ENCODE peak calls at places on chromosomes 6 and 20, in eight cellular contexts. I, K, J, C, R, Z, H and O are unnamed samples.

GRCh38 chr6:25280617-25280990 is 1.4 kb downstream of the CARMIL1 start:
- DNase-seq in I (no peak), K (no peak), J (no peak), C (no peak), R (no peak), Z (peak), H (peak), O (no peak)

GRCh38 chr20:41044409-41045062 is 15.9 kb downstream of the TOP1 start:
- DNase-seq in I (no peak), K (no peak), J (no peak), C (no peak), R (no peak), Z (no peak), H (no peak), O (no peak)

GRCh38 chr20:38601216-38602184 is at the start of gene ARHGAP40:
- DNase-seq in I (no peak), K (peak), J (peak), C (peak), R (no peak), Z (no peak), H (no peak), O (no peak)

GRCh38 chr6:167996424-167997199 is 859 bp upstream of the KIF25 start:
- DNase-seq in I (no peak), K (no peak), J (no peak), C (peak), R (no peak), Z (no peak), H (peak), O (no peak)

GRCh38 chr6:1617466-1618304 is 8.0 kb downstream of the FOXC1 start:
- DNase-seq in I (no peak), K (no peak), J (no peak), C (no peak), R (no peak), Z (peak), H (no peak), O (no peak)

GRCh38 chr20:2102585-2103453 is 1.2 kb downstream of the STK35 start:
- DNase-seq in I (peak), K (peak), J (peak), C (peak), R (peak), Z (peak), H (peak), O (peak)

GRCh38 chr20:46293084-46293483 is 15.2 kb downstream of the CDH22 start:
- DNase-seq in I (no peak), K (no peak), J (peak), C (peak), R (no peak), Z (peak), H (peak), O (no peak)

GRCh38 chr6:5763871-5764270 is 242.9 kb downstream of the NRN1 start:
- DNase-seq in I (no peak), K (no peak), J (no peak), C (no peak), R (no peak), Z (no peak), H (no peak), O (no peak)

GRCh38 chr6:124200661-124201060 is 397.0 kb downstream of the NKAIN2 start:
- DNase-seq in I (no peak), K (no peak), J (no peak), C (no peak), R (no peak), Z (no peak), H (no peak), O (no peak)

GRCh38 chr6:105322499-105323231 is 80.2 kb downstream of the PREP start:
- DNase-seq in I (no peak), K (no peak), J (no peak), C (no peak), R (no peak), Z (no peak), H (no peak), O (no peak)

GRCh38 chr6:150201791-150202329 is 59.0 kb downstream of the PPP1R14C start:
- DNase-seq in I (no peak), K (no peak), J (no peak), C (no peak), R (peak), Z (no peak), H (no peak), O (no peak)

GRCh38 chr6:145756170-145756662 is 20.9 kb upstream of the EPM2A start:
- DNase-seq in I (peak), K (peak), J (no peak), C (no peak), R (no peak), Z (peak), H (no peak), O (no peak)

GRCh38 chr6:70298070-70298469 is 4.8 kb downstream of the COL9A1 start:
- DNase-seq in I (no peak), K (no peak), J (no peak), C (no peak), R (no peak), Z (no peak), H (no peak), O (no peak)

GRCh38 chr20:62241501-62241900 is 3.2 kb downstream of the OSBPL2 start:
- DNase-seq in I (no peak), K (peak), J (no peak), C (no peak), R (peak), Z (no peak), H (no peak), O (no peak)

GRCh38 chr6:95576621-95577316 is 566 bp upstream of the MANEA start:
- DNase-seq in I (no peak), K (no peak), J (peak), C (peak), R (no peak), Z (peak), H (no peak), O (no peak)

GRCh38 chr6:165820934-165821333 is 157.9 kb upstream of the PDE10A start:
- DNase-seq in I (no peak), K (no peak), J (no peak), C (no peak), R (no peak), Z (no peak), H (no peak), O (no peak)

GRCh38 chr20:62305149-62305764 is 2.5 kb downstream of the ADRM1 start:
- DNase-seq in I (no peak), K (no peak), J (peak), C (no peak), R (no peak), Z (no peak), H (peak), O (no peak)

GRCh38 chr6:82712826-82713225 is 349.2 kb downstream of the TPBG start:
- DNase-seq in I (no peak), K (no peak), J (peak), C (peak), R (no peak), Z (no peak), H (no peak), O (no peak)

GRCh38 chr6:17334265-17334664 is 53.1 kb downstream of the RBM24 start:
- DNase-seq in I (no peak), K (no peak), J (no peak), C (no peak), R (no peak), Z (no peak), H (peak), O (no peak)

GRCh38 chr6:149614352-149614751 is 34.2 kb downstream of the KATNA1 start:
- DNase-seq in I (no peak), K (no peak), J (no peak), C (no peak), R (no peak), Z (no peak), H (no peak), O (no peak)

GRCh38 chr6:37244430-37245310 is 12.9 kb upstream of the TBC1D22B start:
- DNase-seq in I (peak), K (peak), J (no peak), C (no peak), R (peak), Z (peak), H (peak), O (peak)

GRCh38 chr20:61959301-61959700 is 106.4 kb downstream of the TAF4 start:
- DNase-seq in I (no peak), K (no peak), J (peak), C (no peak), R (peak), Z (no peak), H (peak), O (no peak)

GRCh38 chr20:48684501-48685041 is 143.2 kb downstream of the PREX1 start:
- DNase-seq in I (no peak), K (no peak), J (no peak), C (no peak), R (peak), Z (peak), H (no peak), O (no peak)

GRCh38 chr20:17648782-17649730 is 33.0 kb downstream of the RRBP1 start:
- DNase-seq in I (no peak), K (no peak), J (no peak), C (peak), R (peak), Z (no peak), H (peak), O (no peak)
- TF ChIP-seq CTCF in I (peak), K (no peak), J (peak), C (no peak), R (peak), Z (peak), H (peak), O (peak)

DNA sequence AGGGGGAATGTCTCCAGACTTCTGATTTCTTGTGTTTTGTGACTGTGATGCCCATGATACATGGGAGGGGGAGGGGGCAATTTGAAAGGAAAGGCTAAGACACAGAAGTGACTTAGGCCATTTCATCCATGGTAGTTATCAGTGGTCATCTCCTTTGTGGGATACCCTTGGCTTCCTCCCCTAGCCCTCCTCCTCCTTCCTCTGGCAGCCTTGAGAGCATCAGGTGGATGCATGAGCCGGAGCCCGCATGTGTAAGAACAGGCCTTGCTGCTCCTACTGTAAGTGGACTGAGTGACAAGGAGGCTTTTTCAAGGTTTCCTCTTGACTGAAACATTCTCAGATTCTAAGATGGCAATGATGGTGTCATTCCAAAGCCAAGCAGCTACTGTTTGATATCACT is 872 bp downstream of the CD83 start:
- DNase-seq in I (no peak), K (no peak), J (no peak), C (no peak), R (no peak), Z (no peak), H (no peak), O (no peak)
- H3K4me3 ChIP-seq in I (peak), K (peak), J (peak), C (peak), R (no peak), Z (no peak), H (no peak), O (no peak)

DNA sequence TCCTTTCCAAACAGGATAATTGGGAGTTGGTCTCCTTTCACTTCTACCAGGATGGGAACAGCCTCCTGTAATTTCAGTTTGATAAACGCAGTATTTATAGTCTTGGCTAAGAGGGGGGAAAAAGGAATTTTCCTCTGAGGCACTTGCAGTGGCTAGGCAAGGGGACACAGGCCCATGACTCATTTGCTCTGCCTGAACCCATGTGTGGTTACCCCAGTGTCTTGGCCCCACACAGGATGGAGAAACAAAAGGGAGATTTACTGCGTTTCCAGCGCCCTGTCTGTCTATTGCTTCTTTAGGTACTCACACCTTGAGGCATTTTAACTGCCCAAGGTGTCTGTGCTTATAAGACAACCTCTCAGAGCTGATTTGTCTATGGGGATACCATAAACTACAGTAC is 74.8 kb upstream of the NEDD9 start:
- DNase-seq in I (no peak), K (no peak), J (no peak), C (no peak), R (no peak), Z (no peak), H (no peak), O (no peak)
- TF ChIP-seq CTCF in I (no peak), K (no peak), J (no peak), C (no peak), R (no peak), Z (no peak), H (no peak), O (no peak)

DNA sequence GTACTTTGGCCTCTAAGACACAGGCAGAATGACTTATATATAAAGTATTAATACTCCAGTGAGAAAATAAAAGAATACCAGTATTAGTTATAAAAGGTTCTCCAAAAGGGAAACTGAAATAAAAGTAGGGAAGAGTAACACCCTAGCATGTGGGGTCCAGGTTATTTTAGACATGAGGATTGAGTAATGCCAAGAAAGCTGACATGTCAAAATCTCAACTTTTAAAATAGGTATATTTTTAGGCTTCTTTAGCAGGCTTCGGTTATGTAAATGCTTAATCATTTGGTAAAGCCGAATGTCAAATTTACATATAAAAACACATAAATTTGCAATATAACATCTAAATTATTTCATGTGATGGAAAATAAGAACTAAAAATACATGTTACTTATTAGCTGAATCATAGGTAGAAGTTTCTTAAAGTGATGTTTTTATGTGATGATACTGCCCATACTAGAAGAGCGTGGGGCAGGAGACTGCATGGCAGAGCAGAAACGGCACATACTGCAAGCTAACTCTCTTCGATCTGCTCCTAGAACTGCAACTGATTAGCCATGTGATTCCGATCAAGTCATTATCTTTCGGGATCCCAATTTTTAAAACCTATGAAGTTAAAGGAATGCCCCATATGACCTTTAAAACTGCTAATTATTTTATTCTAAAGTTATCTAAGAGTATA is 129.4 kb upstream of the DST start:
- DNase-seq in I (no peak), K (no peak), J (no peak), C (no peak), R (no peak), Z (no peak), H (no peak), O (no peak)
- H3K4me3 ChIP-seq in I (peak), K (no peak), J (no peak), C (no peak), R (no peak), Z (no peak), H (no peak), O (no peak)

DNA sequence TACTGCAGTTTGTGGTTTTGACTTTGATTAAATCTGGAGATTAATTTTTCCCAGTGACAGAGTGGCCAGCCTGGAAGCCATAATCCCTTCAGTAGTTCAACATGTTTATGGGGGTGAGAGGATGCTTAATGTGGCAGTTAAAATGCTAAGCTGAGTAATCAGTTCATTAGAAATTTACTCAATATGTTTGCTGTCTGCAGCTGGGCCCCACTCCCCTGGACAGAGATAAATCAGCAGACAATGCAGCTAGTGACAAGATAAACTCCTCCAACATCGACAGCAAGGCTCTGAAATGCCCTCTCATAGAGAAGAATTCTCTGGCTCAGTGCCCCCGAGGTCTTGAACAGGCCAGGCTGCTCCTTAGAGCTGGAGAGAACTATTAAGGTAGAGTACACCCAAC is 101.9 kb downstream of the LRFN2 start:
- DNase-seq in I (no peak), K (no peak), J (no peak), C (no peak), R (no peak), Z (no peak), H (no peak), O (no peak)
- TF ChIP-seq CTCF in I (no peak), K (no peak), J (no peak), C (no peak), R (no peak), Z (no peak), H (no peak), O (no peak)

DNA sequence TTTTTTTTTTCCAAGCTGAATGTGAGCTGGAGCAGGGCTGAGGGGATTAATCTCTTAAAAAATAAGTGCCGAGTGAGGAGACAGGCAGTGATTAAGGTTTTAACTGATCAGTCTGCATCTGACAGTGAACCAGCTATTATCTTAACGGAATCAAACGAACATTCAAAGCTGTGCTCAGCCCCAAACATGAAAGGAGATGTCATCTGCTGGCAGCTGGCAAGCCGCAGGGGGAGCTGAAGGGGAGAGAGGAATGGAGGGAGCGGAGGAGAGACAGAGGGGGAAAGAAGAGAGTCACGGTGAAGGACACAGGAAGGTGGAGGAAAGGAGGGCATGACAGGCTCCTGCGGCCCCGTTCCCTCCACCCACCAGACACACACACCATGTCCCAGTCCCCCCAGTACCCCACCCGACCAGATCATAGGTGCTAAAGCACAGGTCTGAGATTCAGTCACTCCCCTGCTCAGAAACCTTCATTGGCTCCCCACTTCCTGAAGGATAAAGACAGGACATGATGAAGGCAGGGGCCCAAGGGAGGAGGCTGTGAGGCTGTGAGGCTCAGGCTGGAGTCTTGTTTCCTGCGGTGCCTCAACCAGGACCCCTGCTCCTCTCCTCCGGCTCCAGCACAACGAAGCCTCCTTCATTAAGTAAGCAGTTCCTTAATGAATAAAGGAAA is 80.9 kb downstream of the NCR2 start:
- DNase-seq in I (no peak), K (no peak), J (no peak), C (no peak), R (no peak), Z (no peak), H (no peak), O (no peak)
- H3K4me3 ChIP-seq in I (no peak), K (no peak), J (no peak), C (no peak), R (no peak), Z (no peak), H (no peak), O (no peak)

GRCh38 chr6:110039996-110040383 is 61.9 kb downstream of the GPR6 start:
- DNase-seq in I (no peak), K (no peak), J (peak), C (peak), R (peak), Z (peak), H (peak), O (no peak)
- TF ChIP-seq CTCF in I (no peak), K (peak), J (peak), C (peak), R (no peak), Z (peak), H (no peak), O (no peak)

DNA sequence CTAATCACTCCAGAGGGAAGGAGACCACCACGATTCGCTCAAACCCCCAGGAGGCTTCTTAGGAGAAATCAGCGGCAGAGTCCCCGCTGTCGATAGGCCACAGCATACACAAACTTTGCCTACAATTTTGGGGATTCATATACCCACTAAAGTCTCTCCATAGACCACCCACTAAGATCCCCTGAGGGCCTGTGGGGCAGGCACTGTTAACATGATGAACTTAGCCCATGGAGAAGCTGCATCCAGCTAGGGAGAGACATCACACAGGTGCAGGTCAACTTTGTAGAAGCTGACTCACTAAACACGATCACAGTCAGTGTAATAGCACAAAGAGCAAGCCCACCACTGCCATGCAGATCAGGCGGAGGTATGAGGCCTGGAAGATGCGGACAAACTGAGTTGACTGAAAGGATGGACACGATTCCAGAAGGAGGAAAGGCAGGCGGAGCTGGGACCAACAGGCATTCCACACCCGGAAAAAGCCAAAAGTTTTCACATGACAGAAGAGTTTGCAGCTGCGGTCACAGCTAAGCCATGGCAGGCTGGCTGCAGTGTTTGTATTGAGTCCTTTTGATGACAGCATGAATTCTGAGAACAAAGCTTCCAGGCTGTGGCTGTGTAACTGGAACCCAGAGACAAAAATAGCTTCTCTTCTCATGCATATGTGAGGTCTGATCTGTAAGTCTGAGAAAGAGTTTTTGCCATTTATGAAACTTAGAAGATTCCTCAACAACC is 75.7 kb upstream of the QKI start:
- DNase-seq in I (peak), K (no peak), J (no peak), C (no peak), R (no peak), Z (peak), H (no peak), O (peak)
- H3K4me3 ChIP-seq in I (peak), K (no peak), J (no peak), C (no peak), R (no peak), Z (no peak), H (no peak), O (no peak)

GRCh38 chr6:22605736-22606135 is 36.4 kb downstream of the HDGFL1 start:
- DNase-seq in I (no peak), K (no peak), J (no peak), C (no peak), R (no peak), Z (no peak), H (no peak), O (no peak)

GRCh38 chr6:22596011-22596410 is 26.6 kb downstream of the HDGFL1 start:
- DNase-seq in I (no peak), K (no peak), J (no peak), C (no peak), R (no peak), Z (no peak), H (no peak), O (no peak)

GRCh38 chr6:22600059-22600458 is 30.7 kb downstream of the HDGFL1 start:
- DNase-seq in I (no peak), K (no peak), J (no peak), C (no peak), R (no peak), Z (no peak), H (peak), O (no peak)

GRCh38 chr6:22598386-22598785 is 29.0 kb downstream of the HDGFL1 start:
- DNase-seq in I (no peak), K (no peak), J (no peak), C (peak), R (no peak), Z (no peak), H (no peak), O (no peak)

GRCh38 chr6:22601941-22602340 is 32.6 kb downstream of the HDGFL1 start:
- DNase-seq in I (no peak), K (no peak), J (no peak), C (no peak), R (no peak), Z (no peak), H (no peak), O (no peak)
- TF ChIP-seq CTCF in I (no peak), K (no peak), J (no peak), C (no peak), R (no peak), Z (no peak), H (no peak), O (no peak)